ENCODE peak calls at places on chromosomes 4 and X, in ten cellular contexts. T is heart left ventricle; J is AG10803; I is GM20000; N is psoas muscle; F is MCF 10A; X is cardiac muscle cell; G is CD8-positive, alpha-beta T cell; C is RWPE2; Q is fibroblast of lung. E is an unnamed sample.

GRCh38 chrX:130109429-130110378 is 593 bp downstream of the ELF4 start:
- DNase-seq in T (no peak), J (peak; percentile 25), I (no peak), N (no peak), F (no peak), X (no peak), G (no peak), C (no peak), Q (peak; percentile 43), E (no peak)

GRCh38 chr4:48133668-48134444 is at the start of gene TXK:
- DNase-seq in T (no peak), J (peak; percentile 4), I (no peak), N (no peak), F (no peak), X (no peak), G (no peak), C (no peak), Q (peak; percentile 47), E (no peak)

GRCh38 chr4:158020734-158021346 is 152.0 kb downstream of the GASK1B start:
- DNase-seq in T (no peak), J (peak; percentile 80), I (no peak), N (no peak), F (peak; percentile 68), X (peak; percentile 34), G (no peak), C (no peak), Q (peak; percentile 93), E (no peak)

GRCh38 chrX:153649178-153649914 is 2.3 kb downstream of the DUSP9 start:
- DNase-seq in T (no peak), J (no peak), I (peak; percentile 87), N (peak; percentile 60), F (peak; percentile 43), X (peak; percentile 48), G (no peak), C (peak; percentile 50), Q (no peak), E (peak; percentile 19)

GRCh38 chr4:3123201-3123671 is 48.8 kb downstream of the HTT start:
- DNase-seq in T (no peak), J (peak; percentile 58), I (no peak), N (no peak), F (no peak), X (no peak), G (no peak), C (no peak), Q (peak; percentile 82), E (no peak)

GRCh38 chr4:184548651-184549341 is 74.4 kb upstream of the IRF2 start:
- DNase-seq in T (no peak), J (no peak), I (no peak), N (no peak), F (no peak), X (no peak), G (no peak), C (no peak), Q (no peak), E (no peak)

GRCh38 chr4:73687414-73687813 is 53.0 kb upstream of the CXCL8 start:
- DNase-seq in T (no peak), J (peak; percentile 70), I (no peak), N (no peak), F (no peak), X (no peak), G (no peak), C (no peak), Q (no peak), E (no peak)

GRCh38 chr4:132386130-132386529 is 763.0 kb upstream of the PCDH10 start:
- DNase-seq in T (no peak), J (no peak), I (no peak), N (no peak), F (no peak), X (no peak), G (no peak), C (no peak), Q (no peak), E (no peak)

GRCh38 chr4:26050671-26051070 is 136.7 kb downstream of the SMIM20 start:
- DNase-seq in T (no peak), J (no peak), I (no peak), N (no peak), F (no peak), X (no peak), G (no peak), C (no peak), Q (no peak), E (no peak)

GRCh38 chrX:153880440-153880815 is 5.5 kb downstream of the L1CAM start:
- DNase-seq in T (no peak), J (no peak), I (no peak), N (peak; percentile 19), F (no peak), X (no peak), G (no peak), C (no peak), Q (no peak), E (no peak)

GRCh38 chr4:153595894-153596601 is 88.0 kb upstream of the TLR2 start:
- DNase-seq in T (no peak), J (no peak), I (no peak), N (no peak), F (peak; percentile 16), X (no peak), G (no peak), C (no peak), Q (no peak), E (no peak)

GRCh38 chrX:126141014-126141413 is 25.1 kb downstream of the DCAF12L2 start:
- DNase-seq in T (no peak), J (no peak), I (no peak), N (no peak), F (peak; percentile 1), X (no peak), G (no peak), C (no peak), Q (no peak), E (no peak)

GRCh38 chrX:126137899-126138298 is 28.2 kb downstream of the DCAF12L2 start:
- DNase-seq in T (no peak), J (no peak), I (no peak), N (no peak), F (peak; percentile 24), X (no peak), G (no peak), C (no peak), Q (no peak), E (no peak)
- TF ChIP-seq CTCF in T (no peak), J (no peak), I (no peak), N (no peak), F (peak; percentile 26), X (no peak), G (no peak), C (peak; percentile 12), Q (no peak), E (no peak)

DNA sequence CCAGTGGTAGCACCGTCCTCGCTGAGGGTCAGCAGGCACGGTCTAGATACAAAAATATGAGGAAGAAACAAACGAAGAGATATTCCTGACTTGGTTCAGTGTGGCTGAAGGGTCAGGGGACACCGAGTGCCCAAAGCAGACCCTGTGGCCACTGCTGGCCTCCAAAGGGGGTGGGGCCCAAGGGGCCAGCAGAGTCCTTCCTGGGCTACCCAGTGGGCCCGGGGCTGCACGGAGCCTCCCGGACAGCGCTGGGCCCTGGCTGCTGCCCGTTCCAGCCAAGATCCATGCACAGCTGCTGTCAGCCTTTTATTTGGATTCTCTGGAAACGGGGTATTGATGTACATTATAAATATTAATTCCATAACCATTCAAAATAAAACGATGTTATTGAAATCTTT is 20.4 kb downstream of the NELFA start:
- DNase-seq in T (no peak), J (no peak), I (no peak), N (no peak), F (no peak), X (no peak), G (no peak), C (no peak), Q (no peak), E (no peak)
- TF ChIP-seq CTCF in T (no peak), J (no peak), I (no peak), N (no peak), F (no peak), X (no peak), G (no peak), C (no peak), Q (no peak), E (no peak)

GRCh38 chrX:106951230-106951629 is 31.0 kb downstream of the CLDN2 start:
- DNase-seq in T (no peak), J (no peak), I (no peak), N (no peak), F (no peak), X (no peak), G (no peak), C (no peak), Q (no peak), E (no peak)

GRCh38 chrX:106952089-106952488 is 31.9 kb downstream of the CLDN2 start:
- DNase-seq in T (no peak), J (no peak), I (no peak), N (no peak), F (no peak), X (no peak), G (no peak), C (no peak), Q (no peak), E (no peak)

GRCh38 chrX:106954041-106954440 is 33.8 kb downstream of the CLDN2 start:
- DNase-seq in T (no peak), J (no peak), I (no peak), N (no peak), F (no peak), X (no peak), G (no peak), C (no peak), Q (no peak), E (no peak)

GRCh38 chrX:106955004-106955772 is 35.0 kb downstream of the CLDN2 start:
- DNase-seq in T (no peak), J (no peak), I (no peak), N (no peak), F (no peak), X (no peak), G (no peak), C (no peak), Q (peak; percentile 4), E (no peak)

DNA sequence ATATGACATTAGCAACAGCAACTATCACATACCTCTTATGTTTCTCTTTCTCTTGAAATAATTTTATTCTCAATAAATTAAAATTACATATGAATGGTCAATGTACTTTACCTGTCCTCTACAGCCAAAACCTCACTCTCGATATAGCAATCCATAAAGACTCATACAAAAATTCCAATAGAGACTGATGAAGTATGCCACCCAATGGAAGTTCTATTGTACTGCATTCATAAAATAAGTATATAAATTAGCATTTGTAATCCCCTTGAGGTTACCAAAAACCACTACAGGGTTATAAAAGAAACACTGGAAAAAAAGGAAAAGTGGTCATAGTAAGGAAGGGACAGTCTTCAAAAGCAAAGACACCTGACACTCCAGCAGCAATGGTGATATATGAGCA is 32.8 kb downstream of the CLDN2 start:
- DNase-seq in T (no peak), J (no peak), I (no peak), N (no peak), F (peak; percentile 33), X (peak; percentile 49), G (no peak), C (no peak), Q (peak; percentile 44), E (no peak)
- TF ChIP-seq CTCF in T (peak; percentile 29), J (peak; percentile 48), I (no peak), N (peak; percentile 47), F (peak; percentile 54), X (peak; percentile 46), G (no peak), C (peak; percentile 53), Q (peak; percentile 6), E (peak; percentile 41)

DNA sequence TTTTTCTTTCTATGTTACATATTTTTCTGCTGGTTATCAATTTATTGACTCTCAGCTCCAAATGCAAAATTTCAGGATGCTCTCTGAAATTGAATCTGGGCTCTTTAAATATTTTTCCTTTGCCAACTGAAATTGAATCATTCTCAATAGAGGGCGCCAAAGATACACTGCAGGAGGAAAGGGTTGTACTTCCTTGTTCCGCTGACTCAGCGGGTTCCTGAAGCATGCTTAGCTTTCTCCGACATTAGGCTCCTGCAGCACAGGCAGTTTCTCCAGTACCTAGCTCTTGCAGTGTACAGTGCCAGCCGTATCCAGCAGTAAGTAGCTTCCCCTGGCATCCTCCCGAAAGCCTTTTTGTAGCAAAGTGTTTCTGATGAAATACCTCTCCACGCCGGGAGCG is 28.8 kb upstream of the CFAP47 start:
- DNase-seq in T (no peak), J (no peak), I (peak; percentile 5), N (no peak), F (peak; percentile 79), X (peak; percentile 80), G (no peak), C (no peak), Q (peak; percentile 56), E (no peak)
- TF ChIP-seq CTCF in T (peak; percentile 40), J (no peak), I (no peak), N (peak; percentile 12), F (peak; percentile 56), X (peak; percentile 34), G (no peak), C (peak; percentile 72), Q (no peak), E (peak; percentile 32)